ENCODE peak calls at places on chromosomes 16 and 17, in six cellular contexts. Z is stomach, P is psoas muscle, S is A549, L is MM.1S, D is tibial nerve. R is an unnamed sample.

GRCh38 chr16:88523381-88524159 is 46.6 kb upstream of the ZC3H18 start:
- DNase-seq in Z (no peak), P (no peak), S (no peak), L (no peak), D (no peak), R (peak; percentile 55)

GRCh38 chr16:31472559-31473203 is 729 bp downstream of the TGFB1I1 start:
- DNase-seq in Z (peak; percentile 87), P (peak; percentile 90), S (peak; percentile 93), L (no peak), D (peak; percentile 83), R (peak; percentile 94)

GRCh38 chr16:28182183-28182582 is 29.6 kb downstream of the XPO6 start:
- DNase-seq in Z (no peak), P (no peak), S (no peak), L (no peak), D (no peak), R (no peak)

GRCh38 chr16:27436921-27437650 is 35.1 kb downstream of the IL21R start:
- DNase-seq in Z (peak; percentile 24), P (no peak), S (no peak), L (no peak), D (no peak), R (no peak)

GRCh38 chr17:68035131-68035522 is 408 bp upstream of the KPNA2 start:
- DNase-seq in Z (peak; percentile 94), P (peak; percentile 95), S (no peak), L (no peak), D (peak; percentile 83), R (peak; percentile 95)

GRCh38 chr16:67156146-67156844 is 3.4 kb downstream of the TRADD start:
- DNase-seq in Z (no peak), P (no peak), S (no peak), L (no peak), D (no peak), R (no peak)

GRCh38 chr16:11668590-11669379 is 530 bp downstream of the SNN start:
- DNase-seq in Z (no peak), P (peak; percentile 52), S (no peak), L (no peak), D (no peak), R (peak; percentile 77)

GRCh38 chr16:65070831-65071230 is 51.0 kb downstream of the CDH11 start:
- DNase-seq in Z (peak; percentile 26), P (peak; percentile 69), S (peak; percentile 87), L (no peak), D (no peak), R (peak; percentile 63)

GRCh38 chr17:10616502-10617119 is 40.5 kb downstream of the MYH3 start:
- DNase-seq in Z (peak; percentile 85), P (peak; percentile 81), S (peak; percentile 85), L (peak; percentile 72), D (peak; percentile 78), R (peak; percentile 92)

GRCh38 chr16:56560447-56560846 is 4.4 kb upstream of the MT4 start:
- DNase-seq in Z (no peak), P (no peak), S (no peak), L (no peak), D (no peak), R (no peak)

GRCh38 chr17:73283841-73284282 is 22.2 kb upstream of the CPSF4L start:
- DNase-seq in Z (no peak), P (no peak), S (no peak), L (no peak), D (peak; percentile 64), R (no peak)

GRCh38 chr17:68424861-68425260 is 32.4 kb downstream of the WIPI1 start:
- DNase-seq in Z (no peak), P (no peak), S (no peak), L (no peak), D (no peak), R (no peak)

GRCh38 chr16:66918355-66918754 is 330 bp downstream of the CDH16 start:
- DNase-seq in Z (no peak), P (no peak), S (no peak), L (no peak), D (no peak), R (no peak)

GRCh38 chr16:59854846-59855439 is 1120.8 kb upstream of the GOT2 start:
- DNase-seq in Z (no peak), P (no peak), S (no peak), L (no peak), D (no peak), R (no peak)

GRCh38 chr16:57115504-57116182 is 23.3 kb downstream of the CPNE2 start:
- DNase-seq in Z (no peak), P (peak; percentile 57), S (no peak), L (no peak), D (no peak), R (peak; percentile 84)

GRCh38 chr17:79691931-79692330 is 38.8 kb upstream of the ENPP7 start:
- DNase-seq in Z (peak; percentile 37), P (peak; percentile 47), S (no peak), L (no peak), D (no peak), R (peak; percentile 80)

GRCh38 chr17:1368588-1368987 is 31.4 kb downstream of the YWHAE start:
- DNase-seq in Z (no peak), P (no peak), S (no peak), L (no peak), D (no peak), R (no peak)

GRCh38 chr17:1366234-1366633 is 33.8 kb downstream of the YWHAE start:
- DNase-seq in Z (no peak), P (no peak), S (no peak), L (no peak), D (no peak), R (no peak)

GRCh38 chr17:1362964-1363363 is 37.1 kb downstream of the YWHAE start:
- DNase-seq in Z (no peak), P (no peak), S (no peak), L (peak; percentile 33), D (peak; percentile 30), R (no peak)

GRCh38 chr17:1365445-1366039 is 34.5 kb downstream of the YWHAE start:
- DNase-seq in Z (peak; percentile 63), P (no peak), S (peak; percentile 87), L (peak; percentile 82), D (no peak), R (peak; percentile 40)

DNA sequence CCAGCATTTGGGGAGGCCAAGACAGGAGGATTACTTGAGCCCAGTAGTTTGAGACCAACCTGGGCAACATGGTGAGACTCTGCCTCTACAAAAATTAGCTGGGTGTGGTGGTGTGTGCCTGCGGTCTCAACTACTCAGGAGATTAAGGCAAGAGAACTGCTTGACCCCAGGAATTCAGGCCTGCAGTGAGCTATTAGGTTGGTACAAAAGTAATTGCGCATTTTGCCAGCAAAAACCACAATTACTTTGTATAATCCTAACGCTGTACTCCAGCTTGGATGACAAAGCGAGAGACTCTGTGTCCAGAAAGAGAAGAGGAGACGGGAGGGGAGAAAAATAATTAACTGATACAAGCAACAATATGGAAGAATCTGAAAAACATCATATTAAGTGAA is 32.7 kb downstream of the YWHAE start:
- DNase-seq in Z (no peak), P (no peak), S (no peak), L (no peak), D (no peak), R (no peak)
- H3K27ac ChIP-seq in Z (peak overlapping the region; percentile 16), P (peak overlapping the region; percentile 54), S (peak overlapping the region; percentile 68), L (no peak overlapping the region), D (no peak overlapping the region), R (peak overlapping the region; percentile 36)

GRCh38 chr17:39663340-39663687 is 1.8 kb upstream of the TCAP start:
- DNase-seq in Z (no peak), P (no peak), S (no peak), L (no peak), D (no peak), R (no peak)

GRCh38 chr17:39663688-39664580 is 1.2 kb upstream of the TCAP start:
- DNase-seq in Z (peak; percentile 66), P (no peak), S (peak; percentile 70), L (no peak), D (no peak), R (peak; percentile 79)

GRCh38 chr17:39665642-39666221 is 583 bp downstream of the TCAP start:
- DNase-seq in Z (no peak), P (peak; percentile 57), S (peak; percentile 62), L (no peak), D (no peak), R (no peak)

GRCh38 chr17:39666231-39666600 is 1.1 kb downstream of the TCAP start:
- DNase-seq in Z (no peak), P (no peak), S (peak; percentile 28), L (no peak), D (no peak), R (no peak)

DNA sequence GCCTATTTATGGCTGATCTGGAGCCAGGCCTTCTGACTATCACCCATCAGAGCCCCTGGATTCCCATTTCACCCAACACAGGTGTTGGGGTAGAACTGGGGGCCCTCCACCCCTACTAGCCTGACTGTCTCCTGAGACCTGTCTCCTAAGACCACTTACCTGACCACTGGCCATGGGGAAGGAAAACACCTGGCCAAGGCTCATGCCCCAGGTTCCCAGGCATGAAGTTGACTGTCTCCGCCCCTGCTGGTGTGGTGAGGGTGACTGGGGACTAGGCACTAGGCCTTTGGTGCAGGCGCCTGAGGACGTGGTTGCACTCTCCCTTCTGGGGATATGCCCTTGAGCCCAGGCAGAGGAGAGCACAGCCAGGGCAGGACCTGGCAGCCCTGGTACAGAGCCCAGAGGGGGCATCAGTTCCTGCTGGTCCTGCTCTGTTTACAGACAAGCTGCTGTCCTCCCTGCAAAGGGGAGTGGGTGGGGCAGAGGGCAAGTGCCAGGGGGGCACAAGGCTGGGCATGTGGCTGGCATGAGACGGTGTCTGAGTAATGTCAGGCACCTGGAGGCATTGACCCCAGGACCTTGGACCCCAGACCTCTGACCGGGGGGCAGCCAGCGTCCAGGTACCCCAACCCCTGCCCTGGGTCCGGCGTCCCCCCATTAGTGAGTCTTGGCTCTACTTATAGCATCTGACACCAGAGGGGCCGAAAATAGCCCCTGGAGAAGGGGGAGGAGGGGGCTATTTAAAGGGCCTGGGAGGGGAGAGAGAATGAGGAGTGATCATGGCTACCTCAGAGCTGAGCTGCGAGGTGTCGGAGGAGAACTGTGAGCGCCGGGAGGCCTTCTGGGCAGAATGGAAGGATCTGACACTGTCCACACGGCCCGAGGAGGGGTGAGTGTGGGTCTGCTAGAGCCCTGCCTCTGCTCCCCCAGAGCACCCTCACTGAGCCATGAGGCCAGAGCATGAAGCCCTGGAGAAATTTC is at the start of gene TCAP:
- DNase-seq in Z (no peak), P (no peak), S (no peak), L (no peak), D (no peak), R (peak; percentile 81)
- H3K4me1 ChIP-seq in Z (peaks cover 65% of the 10 kb centered on the region), P (peaks cover 60% of the 10 kb centered on the region), S (peaks cover 61% of the 10 kb centered on the region), L (no peaks in the 10 kb centered on the region), D (peaks cover 68% of the 10 kb centered on the region), R (peaks cover 4% of the 10 kb centered on the region)

GRCh38 chr16:29812754-29813643 is 1.0 kb downstream of the PRRT2 start:
- DNase-seq in Z (no peak), P (no peak), S (no peak), L (no peak), D (no peak), R (no peak)
- H3K4me3 ChIP-seq in Z (peak overlapping the region; percentile 61), P (peak overlapping the region; percentile 74), S (no peak overlapping the region), L (no peak overlapping the region), D (peak overlapping the region; percentile 55), R (no peak overlapping the region)

DNA sequence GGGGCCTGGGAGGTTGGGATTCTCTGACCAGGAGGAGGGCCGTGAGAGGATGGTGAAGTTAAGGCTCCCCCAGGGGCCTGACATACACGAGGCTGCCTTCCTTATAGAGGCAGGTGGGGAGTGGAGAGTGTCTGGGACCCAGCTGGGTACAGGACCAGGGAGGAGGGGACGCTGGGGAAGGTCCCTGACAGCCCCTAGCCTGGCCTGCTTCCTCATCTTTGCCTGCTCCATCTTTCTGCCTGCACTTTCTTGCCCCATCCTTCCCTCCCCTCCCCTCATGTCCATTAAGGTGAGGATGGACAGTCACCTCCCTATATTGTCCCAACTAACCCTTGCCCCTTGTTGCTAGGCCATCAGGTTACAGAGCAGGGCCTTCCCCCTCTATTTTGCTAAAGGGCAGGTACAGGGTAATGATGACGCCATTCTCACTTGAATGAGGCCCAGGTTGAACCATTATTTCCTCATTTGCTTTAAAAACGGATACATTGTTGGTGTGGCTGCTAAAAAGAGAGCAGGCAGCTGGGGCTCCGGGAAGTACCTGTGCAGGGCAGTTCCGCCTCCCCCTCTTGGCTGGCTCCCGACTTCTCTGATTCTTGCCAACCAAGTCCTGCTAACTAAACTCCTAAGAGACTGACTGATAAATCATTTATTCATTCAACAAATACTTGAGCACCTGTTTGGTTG is 1.3 kb downstream of the C17orf99 start:
- DNase-seq in Z (peak; percentile 86), P (no peak), S (no peak), L (peak; percentile 68), D (no peak), R (no peak)
- H3K27ac ChIP-seq in Z (peak overlapping the region; percentile 52), P (no peak overlapping the region), S (peak overlapping the region; percentile 39), L (peak overlapping the region; percentile 77), D (peak overlapping the region; percentile 46), R (no peak overlapping the region)